ENCODE peak calls at places on chromosome 13, in eight cellular contexts. One of them, this sample, is unnamed.

GRCh38 chr13:78601886-78602560 is 1.3 kb downstream of the POU4F1 start:
- DNase-seq in cardiac muscle cell: no peak
- DNase-seq in AG09309: no peak
- DNase-seq in breast epithelium: no peak
- DNase-seq in foreskin fibroblast: no peak
- DNase-seq in fibroblast of lung: no peak
- DNase-seq in CD8-positive, alpha-beta T cell: no peak
- DNase-seq in vagina: no peak
- DNase-seq in this sample: no peak

GRCh38 chr13:74062933-74063332 is 71.3 kb downstream of the KLF12 start:
- DNase-seq in cardiac muscle cell: peak
- DNase-seq in AG09309: peak
- DNase-seq in breast epithelium: no peak
- DNase-seq in foreskin fibroblast: no peak
- DNase-seq in fibroblast of lung: peak
- DNase-seq in CD8-positive, alpha-beta T cell: no peak
- DNase-seq in vagina: no peak
- DNase-seq in this sample: no peak

GRCh38 chr13:104024416-104025170 is 958.4 kb upstream of the SLC10A2 start:
- DNase-seq in cardiac muscle cell: peak
- DNase-seq in AG09309: no peak
- DNase-seq in breast epithelium: no peak
- DNase-seq in foreskin fibroblast: no peak
- DNase-seq in fibroblast of lung: peak
- DNase-seq in CD8-positive, alpha-beta T cell: no peak
- DNase-seq in vagina: no peak
- DNase-seq in this sample: no peak

GRCh38 chr13:91546865-91547264 is 148.4 kb downstream of the GPC5 start:
- DNase-seq in cardiac muscle cell: no peak
- DNase-seq in AG09309: no peak
- DNase-seq in breast epithelium: no peak
- DNase-seq in foreskin fibroblast: no peak
- DNase-seq in fibroblast of lung: peak
- DNase-seq in CD8-positive, alpha-beta T cell: no peak
- DNase-seq in vagina: no peak
- DNase-seq in this sample: no peak

GRCh38 chr13:108733141-108733540 is 103.7 kb downstream of the MYO16 start:
- DNase-seq in cardiac muscle cell: no peak
- DNase-seq in AG09309: no peak
- DNase-seq in breast epithelium: no peak
- DNase-seq in foreskin fibroblast: no peak
- DNase-seq in fibroblast of lung: no peak
- DNase-seq in CD8-positive, alpha-beta T cell: no peak
- DNase-seq in vagina: no peak
- DNase-seq in this sample: no peak

GRCh38 chr13:73335226-73335625 is 276.4 kb downstream of the KLF5 start:
- DNase-seq in cardiac muscle cell: peak
- DNase-seq in AG09309: peak
- DNase-seq in breast epithelium: no peak
- DNase-seq in foreskin fibroblast: peak
- DNase-seq in fibroblast of lung: peak
- DNase-seq in CD8-positive, alpha-beta T cell: no peak
- DNase-seq in vagina: no peak
- DNase-seq in this sample: peak

GRCh38 chr13:48994731-48995130 is 19.0 kb downstream of the FNDC3A start:
- DNase-seq in cardiac muscle cell: peak
- DNase-seq in AG09309: no peak
- DNase-seq in breast epithelium: no peak
- DNase-seq in foreskin fibroblast: no peak
- DNase-seq in fibroblast of lung: peak
- DNase-seq in CD8-positive, alpha-beta T cell: no peak
- DNase-seq in vagina: no peak
- DNase-seq in this sample: no peak

GRCh38 chr13:45289936-45290563 is 50.9 kb downstream of the TPT1 start:
- DNase-seq in cardiac muscle cell: no peak
- DNase-seq in AG09309: no peak
- DNase-seq in breast epithelium: no peak
- DNase-seq in foreskin fibroblast: no peak
- DNase-seq in fibroblast of lung: no peak
- DNase-seq in CD8-positive, alpha-beta T cell: no peak
- DNase-seq in vagina: no peak
- DNase-seq in this sample: no peak

GRCh38 chr13:52383362-52383761 is 22.6 kb downstream of the THSD1 start:
- DNase-seq in cardiac muscle cell: no peak
- DNase-seq in AG09309: no peak
- DNase-seq in breast epithelium: no peak
- DNase-seq in foreskin fibroblast: no peak
- DNase-seq in fibroblast of lung: no peak
- DNase-seq in CD8-positive, alpha-beta T cell: no peak
- DNase-seq in vagina: no peak
- DNase-seq in this sample: no peak

GRCh38 chr13:114131581-114132418 is 623 bp downstream of the RASA3 start:
- DNase-seq in cardiac muscle cell: peak
- DNase-seq in AG09309: no peak
- DNase-seq in breast epithelium: no peak
- DNase-seq in foreskin fibroblast: no peak
- DNase-seq in fibroblast of lung: peak
- DNase-seq in CD8-positive, alpha-beta T cell: no peak
- DNase-seq in vagina: no peak
- DNase-seq in this sample: no peak

GRCh38 chr13:113742000-113742441 is 17.0 kb upstream of the TMEM255B start:
- DNase-seq in cardiac muscle cell: peak
- DNase-seq in AG09309: no peak
- DNase-seq in breast epithelium: no peak
- DNase-seq in foreskin fibroblast: peak
- DNase-seq in fibroblast of lung: peak
- DNase-seq in CD8-positive, alpha-beta T cell: no peak
- DNase-seq in vagina: no peak
- DNase-seq in this sample: no peak

GRCh38 chr13:78562237-78562889 is 41.0 kb downstream of the POU4F1 start:
- DNase-seq in cardiac muscle cell: no peak
- DNase-seq in AG09309: no peak
- DNase-seq in breast epithelium: no peak
- DNase-seq in foreskin fibroblast: no peak
- DNase-seq in fibroblast of lung: no peak
- DNase-seq in CD8-positive, alpha-beta T cell: no peak
- DNase-seq in vagina: no peak
- DNase-seq in this sample: no peak

GRCh38 chr13:37485766-37486165 is 112.8 kb downstream of the POSTN start:
- DNase-seq in cardiac muscle cell: peak
- DNase-seq in AG09309: no peak
- DNase-seq in breast epithelium: no peak
- DNase-seq in foreskin fibroblast: no peak
- DNase-seq in fibroblast of lung: no peak
- DNase-seq in CD8-positive, alpha-beta T cell: no peak
- DNase-seq in vagina: no peak
- DNase-seq in this sample: no peak

GRCh38 chr13:65064967-65065366 is 2165.2 kb downstream of the PCDH9 start:
- DNase-seq in cardiac muscle cell: no peak
- DNase-seq in AG09309: no peak
- DNase-seq in breast epithelium: no peak
- DNase-seq in foreskin fibroblast: no peak
- DNase-seq in fibroblast of lung: no peak
- DNase-seq in CD8-positive, alpha-beta T cell: no peak
- DNase-seq in vagina: no peak
- DNase-seq in this sample: no peak

GRCh38 chr13:27161980-27162379 is 9.6 kb downstream of the USP12 start:
- DNase-seq in cardiac muscle cell: no peak
- DNase-seq in AG09309: no peak
- DNase-seq in breast epithelium: no peak
- DNase-seq in foreskin fibroblast: no peak
- DNase-seq in fibroblast of lung: peak
- DNase-seq in CD8-positive, alpha-beta T cell: no peak
- DNase-seq in vagina: no peak
- DNase-seq in this sample: no peak

GRCh38 chr13:72523049-72523448 is 204.4 kb downstream of the MZT1 start:
- DNase-seq in cardiac muscle cell: no peak
- DNase-seq in AG09309: no peak
- DNase-seq in breast epithelium: no peak
- DNase-seq in foreskin fibroblast: no peak
- DNase-seq in fibroblast of lung: no peak
- DNase-seq in CD8-positive, alpha-beta T cell: no peak
- DNase-seq in vagina: no peak
- DNase-seq in this sample: no peak

GRCh38 chr13:102147353-102147752 is 254.5 kb downstream of the FGF14 start:
- DNase-seq in cardiac muscle cell: no peak
- DNase-seq in AG09309: no peak
- DNase-seq in breast epithelium: no peak
- DNase-seq in foreskin fibroblast: no peak
- DNase-seq in fibroblast of lung: no peak
- DNase-seq in CD8-positive, alpha-beta T cell: no peak
- DNase-seq in vagina: no peak
- DNase-seq in this sample: no peak

GRCh38 chr13:71303144-71303543 is 563.9 kb downstream of the DACH1 start:
- DNase-seq in cardiac muscle cell: peak
- DNase-seq in AG09309: no peak
- DNase-seq in breast epithelium: no peak
- DNase-seq in foreskin fibroblast: no peak
- DNase-seq in fibroblast of lung: no peak
- DNase-seq in CD8-positive, alpha-beta T cell: no peak
- DNase-seq in vagina: no peak
- DNase-seq in this sample: no peak

DNA sequence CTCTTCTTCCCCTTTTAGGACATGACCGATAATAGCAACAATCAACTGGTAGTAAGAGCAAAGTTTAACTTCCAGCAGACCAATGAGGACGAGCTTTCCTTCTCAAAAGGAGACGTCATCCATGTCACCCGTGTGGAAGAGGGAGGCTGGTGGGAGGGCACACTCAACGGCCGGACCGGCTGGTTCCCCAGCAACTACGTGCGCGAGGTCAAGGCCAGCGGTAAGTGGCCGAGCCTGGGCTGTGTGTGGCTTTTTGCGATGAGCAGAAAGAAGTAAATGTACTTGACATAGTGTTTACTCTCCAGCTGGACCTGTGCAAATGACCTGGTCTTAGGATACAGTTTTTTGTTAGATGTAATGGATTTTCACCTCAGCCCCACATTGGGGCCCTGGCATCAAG is 102.6 kb downstream of the ARHGEF7 start:
- DNase-seq in cardiac muscle cell: no peak
- DNase-seq in AG09309: no peak
- DNase-seq in breast epithelium: no peak
- DNase-seq in foreskin fibroblast: no peak
- DNase-seq in fibroblast of lung: no peak
- DNase-seq in CD8-positive, alpha-beta T cell: no peak
- DNase-seq in vagina: no peak
- DNase-seq in this sample: no peak
- H3K4me3 ChIP-seq in cardiac muscle cell: no peak
- H3K4me3 ChIP-seq in AG09309: no peak
- H3K4me3 ChIP-seq in breast epithelium: no peak
- H3K4me3 ChIP-seq in foreskin fibroblast: no peak
- H3K4me3 ChIP-seq in fibroblast of lung: no peak
- H3K4me3 ChIP-seq in CD8-positive, alpha-beta T cell: no peak
- H3K4me3 ChIP-seq in vagina: no peak
- H3K4me3 ChIP-seq in this sample: no peak

GRCh38 chr13:39684531-39685137 is 29.2 kb downstream of the COG6 start:
- DNase-seq in cardiac muscle cell: peak
- DNase-seq in AG09309: no peak
- DNase-seq in breast epithelium: no peak
- DNase-seq in foreskin fibroblast: peak
- DNase-seq in fibroblast of lung: peak
- DNase-seq in CD8-positive, alpha-beta T cell: no peak
- DNase-seq in vagina: no peak
- DNase-seq in this sample: no peak
- TF ChIP-seq CTCF in cardiac muscle cell: peak
- TF ChIP-seq CTCF in AG09309: peak
- TF ChIP-seq CTCF in breast epithelium: peak
- TF ChIP-seq CTCF in foreskin fibroblast: no peak
- TF ChIP-seq CTCF in fibroblast of lung: no peak
- TF ChIP-seq CTCF in CD8-positive, alpha-beta T cell: peak
- TF ChIP-seq CTCF in vagina: peak
- TF ChIP-seq CTCF in this sample: no peak

GRCh38 chr13:50222569-50223332 is 207.5 kb downstream of the KCNRG start:
- DNase-seq in cardiac muscle cell: peak
- DNase-seq in AG09309: peak
- DNase-seq in breast epithelium: peak
- DNase-seq in foreskin fibroblast: peak
- DNase-seq in fibroblast of lung: peak
- DNase-seq in CD8-positive, alpha-beta T cell: no peak
- DNase-seq in vagina: no peak
- DNase-seq in this sample: no peak
- H3K4me3 ChIP-seq in cardiac muscle cell: no peak
- H3K4me3 ChIP-seq in AG09309: peak
- H3K4me3 ChIP-seq in breast epithelium: peak
- H3K4me3 ChIP-seq in foreskin fibroblast: peak
- H3K4me3 ChIP-seq in fibroblast of lung: no peak
- H3K4me3 ChIP-seq in CD8-positive, alpha-beta T cell: no peak
- H3K4me3 ChIP-seq in vagina: peak
- H3K4me3 ChIP-seq in this sample: no peak

GRCh38 chr13:23715762-23716235 is 145.6 kb downstream of the TNFRSF19 start:
- DNase-seq in cardiac muscle cell: no peak
- DNase-seq in AG09309: no peak
- DNase-seq in breast epithelium: no peak
- DNase-seq in foreskin fibroblast: no peak
- DNase-seq in fibroblast of lung: no peak
- DNase-seq in CD8-positive, alpha-beta T cell: no peak
- DNase-seq in vagina: no peak
- DNase-seq in this sample: no peak
- TF ChIP-seq CTCF in cardiac muscle cell: peak
- TF ChIP-seq CTCF in AG09309: peak
- TF ChIP-seq CTCF in breast epithelium: no peak
- TF ChIP-seq CTCF in foreskin fibroblast: no peak
- TF ChIP-seq CTCF in fibroblast of lung: peak
- TF ChIP-seq CTCF in CD8-positive, alpha-beta T cell: no peak
- TF ChIP-seq CTCF in vagina: no peak
- TF ChIP-seq CTCF in this sample: peak

This sample was measured in epithelial cell of proximal tubule.